ENCODE peak calls at places on chromosomes 12 and 14, in nine cellular contexts. One of them, this sample, is unnamed.

GRCh38 chr12:27571463-27571862 is 47.5 kb downstream of the PPFIBP1 start:
- DNase-seq in lower lobe of right lung: no peak
- DNase-seq in OCI-LY7: no peak
- DNase-seq in spleen: no peak
- DNase-seq in CD8-positive, alpha-beta T cell: no peak
- DNase-seq in aorta: no peak
- DNase-seq in heart right ventricle: no peak
- DNase-seq in endodermal cell: no peak
- DNase-seq in PC-3: peak; percentile 54
- DNase-seq in this sample: no peak

GRCh38 chr14:100840751-100841444 is 15.0 kb downstream of the MEG3 start:
- DNase-seq in lower lobe of right lung: peak; percentile 24
- DNase-seq in OCI-LY7: no peak
- DNase-seq in spleen: peak; percentile 51
- DNase-seq in CD8-positive, alpha-beta T cell: no peak
- DNase-seq in aorta: no peak
- DNase-seq in heart right ventricle: no peak
- DNase-seq in endodermal cell: no peak
- DNase-seq in PC-3: no peak
- DNase-seq in this sample: no peak

GRCh38 chr12:115584156-115584555 is 693.3 kb downstream of the MED13L start:
- DNase-seq in lower lobe of right lung: no peak
- DNase-seq in OCI-LY7: no peak
- DNase-seq in spleen: no peak
- DNase-seq in CD8-positive, alpha-beta T cell: no peak
- DNase-seq in aorta: no peak
- DNase-seq in heart right ventricle: no peak
- DNase-seq in endodermal cell: no peak
- DNase-seq in PC-3: peak; percentile 12
- DNase-seq in this sample: no peak

GRCh38 chr14:34302654-34303053 is 159.4 kb downstream of the SPTSSA start:
- DNase-seq in lower lobe of right lung: no peak
- DNase-seq in OCI-LY7: no peak
- DNase-seq in spleen: no peak
- DNase-seq in CD8-positive, alpha-beta T cell: no peak
- DNase-seq in aorta: no peak
- DNase-seq in heart right ventricle: no peak
- DNase-seq in endodermal cell: no peak
- DNase-seq in PC-3: no peak
- DNase-seq in this sample: no peak

GRCh38 chr14:104390221-104390931 is 189.2 kb upstream of the C14orf180 start:
- DNase-seq in lower lobe of right lung: no peak
- DNase-seq in OCI-LY7: no peak
- DNase-seq in spleen: peak; percentile 69
- DNase-seq in CD8-positive, alpha-beta T cell: no peak
- DNase-seq in aorta: no peak
- DNase-seq in heart right ventricle: no peak
- DNase-seq in endodermal cell: no peak
- DNase-seq in PC-3: no peak
- DNase-seq in this sample: no peak

GRCh38 chr14:66038214-66038977 is 447.8 kb upstream of the CCDC196 start:
- DNase-seq in lower lobe of right lung: no peak
- DNase-seq in OCI-LY7: no peak
- DNase-seq in spleen: no peak
- DNase-seq in CD8-positive, alpha-beta T cell: no peak
- DNase-seq in aorta: peak; percentile 52
- DNase-seq in heart right ventricle: no peak
- DNase-seq in endodermal cell: no peak
- DNase-seq in PC-3: peak; percentile 19
- DNase-seq in this sample: no peak

GRCh38 chr14:75578099-75578785 is at the start of gene FLVCR2:
- DNase-seq in lower lobe of right lung: peak; percentile 92
- DNase-seq in OCI-LY7: no peak
- DNase-seq in spleen: peak; percentile 93
- DNase-seq in CD8-positive, alpha-beta T cell: peak; percentile 38
- DNase-seq in aorta: peak; percentile 89
- DNase-seq in heart right ventricle: peak; percentile 85
- DNase-seq in endodermal cell: peak; percentile 85
- DNase-seq in PC-3: peak; percentile 65
- DNase-seq in this sample: peak; percentile 86

GRCh38 chr12:70543444-70543843 is 93.8 kb downstream of the PTPRB start:
- DNase-seq in lower lobe of right lung: no peak
- DNase-seq in OCI-LY7: no peak
- DNase-seq in spleen: no peak
- DNase-seq in CD8-positive, alpha-beta T cell: no peak
- DNase-seq in aorta: no peak
- DNase-seq in heart right ventricle: no peak
- DNase-seq in endodermal cell: peak; percentile 48
- DNase-seq in PC-3: peak; percentile 93
- DNase-seq in this sample: no peak

GRCh38 chr14:77950371-77950770 is 150.5 kb downstream of the ADCK1 start:
- DNase-seq in lower lobe of right lung: no peak
- DNase-seq in OCI-LY7: no peak
- DNase-seq in spleen: no peak
- DNase-seq in CD8-positive, alpha-beta T cell: no peak
- DNase-seq in aorta: no peak
- DNase-seq in heart right ventricle: no peak
- DNase-seq in endodermal cell: no peak
- DNase-seq in PC-3: no peak
- DNase-seq in this sample: no peak

GRCh38 chr14:33184587-33184986 is 245.9 kb downstream of the NPAS3 start:
- DNase-seq in lower lobe of right lung: no peak
- DNase-seq in OCI-LY7: no peak
- DNase-seq in spleen: no peak
- DNase-seq in CD8-positive, alpha-beta T cell: no peak
- DNase-seq in aorta: no peak
- DNase-seq in heart right ventricle: no peak
- DNase-seq in endodermal cell: peak; percentile 47
- DNase-seq in PC-3: peak; percentile 53
- DNase-seq in this sample: no peak

GRCh38 chr14:65412881-65413738 is 580 bp downstream of the FUT8 start:
- DNase-seq in lower lobe of right lung: peak; percentile 84
- DNase-seq in OCI-LY7: peak; percentile 86
- DNase-seq in spleen: peak; percentile 95
- DNase-seq in CD8-positive, alpha-beta T cell: peak; percentile 41
- DNase-seq in aorta: peak; percentile 85
- DNase-seq in heart right ventricle: no peak
- DNase-seq in endodermal cell: peak; percentile 82
- DNase-seq in PC-3: peak; percentile 48
- DNase-seq in this sample: peak; percentile 14

GRCh38 chr14:101960225-101960624 is 4.1 kb upstream of the DYNC1H1 start:
- DNase-seq in lower lobe of right lung: no peak
- DNase-seq in OCI-LY7: peak; percentile 60
- DNase-seq in spleen: peak; percentile 69
- DNase-seq in CD8-positive, alpha-beta T cell: no peak
- DNase-seq in aorta: no peak
- DNase-seq in heart right ventricle: no peak
- DNase-seq in endodermal cell: peak; percentile 81
- DNase-seq in PC-3: peak; percentile 48
- DNase-seq in this sample: no peak

GRCh38 chr14:52348796-52349195 is 34.7 kb downstream of the PTGER2 start:
- DNase-seq in lower lobe of right lung: no peak
- DNase-seq in OCI-LY7: no peak
- DNase-seq in spleen: no peak
- DNase-seq in CD8-positive, alpha-beta T cell: no peak
- DNase-seq in aorta: no peak
- DNase-seq in heart right ventricle: no peak
- DNase-seq in endodermal cell: no peak
- DNase-seq in PC-3: peak; percentile 83
- DNase-seq in this sample: no peak

GRCh38 chr14:19918553-19919264 is 1.7 kb upstream of the OR4K5 start:
- DNase-seq in lower lobe of right lung: no peak
- DNase-seq in OCI-LY7: no peak
- DNase-seq in spleen: no peak
- DNase-seq in CD8-positive, alpha-beta T cell: no peak
- DNase-seq in aorta: no peak
- DNase-seq in heart right ventricle: no peak
- DNase-seq in endodermal cell: no peak
- DNase-seq in PC-3: peak; percentile 41
- DNase-seq in this sample: no peak

GRCh38 chr14:103520657-103521437 is 1.8 kb downstream of the CKB start:
- DNase-seq in lower lobe of right lung: peak; percentile 91
- DNase-seq in OCI-LY7: peak; percentile 48
- DNase-seq in spleen: peak; percentile 92
- DNase-seq in CD8-positive, alpha-beta T cell: peak; percentile 57
- DNase-seq in aorta: peak; percentile 82
- DNase-seq in heart right ventricle: peak; percentile 86
- DNase-seq in endodermal cell: peak; percentile 94
- DNase-seq in PC-3: peak; percentile 82
- DNase-seq in this sample: peak; percentile 85

GRCh38 chr12:69512820-69513219 is 42.6 kb downstream of the FRS2 start:
- DNase-seq in lower lobe of right lung: no peak
- DNase-seq in OCI-LY7: no peak
- DNase-seq in spleen: no peak
- DNase-seq in CD8-positive, alpha-beta T cell: no peak
- DNase-seq in aorta: no peak
- DNase-seq in heart right ventricle: no peak
- DNase-seq in endodermal cell: no peak
- DNase-seq in PC-3: no peak
- DNase-seq in this sample: no peak

GRCh38 chr12:92753976-92754885 is 51.4 kb downstream of the PLEKHG7 start:
- DNase-seq in lower lobe of right lung: no peak
- DNase-seq in OCI-LY7: no peak
- DNase-seq in spleen: no peak
- DNase-seq in CD8-positive, alpha-beta T cell: no peak
- DNase-seq in aorta: no peak
- DNase-seq in heart right ventricle: no peak
- DNase-seq in endodermal cell: no peak
- DNase-seq in PC-3: peak; percentile 8
- DNase-seq in this sample: no peak

GRCh38 chr12:24955389-24955788 is 6.5 kb upstream of the BCAT1 start:
- DNase-seq in lower lobe of right lung: no peak
- DNase-seq in OCI-LY7: no peak
- DNase-seq in spleen: no peak
- DNase-seq in CD8-positive, alpha-beta T cell: no peak
- DNase-seq in aorta: no peak
- DNase-seq in heart right ventricle: no peak
- DNase-seq in endodermal cell: no peak
- DNase-seq in PC-3: no peak
- DNase-seq in this sample: no peak

GRCh38 chr12:80033457-80033856 is 65.9 kb upstream of the OTOGL start:
- DNase-seq in lower lobe of right lung: no peak
- DNase-seq in OCI-LY7: no peak
- DNase-seq in spleen: no peak
- DNase-seq in CD8-positive, alpha-beta T cell: no peak
- DNase-seq in aorta: peak; percentile 38
- DNase-seq in heart right ventricle: no peak
- DNase-seq in endodermal cell: no peak
- DNase-seq in PC-3: peak; percentile 89
- DNase-seq in this sample: no peak
- H3K27ac ChIP-seq in lower lobe of right lung: no peak overlapping the region
- H3K27ac ChIP-seq in OCI-LY7: no peak overlapping the region
- H3K27ac ChIP-seq in spleen: no peak overlapping the region
- H3K27ac ChIP-seq in CD8-positive, alpha-beta T cell: no peak overlapping the region
- H3K27ac ChIP-seq in aorta: no peak overlapping the region
- H3K27ac ChIP-seq in heart right ventricle: peak overlapping the region; percentile 23
- H3K27ac ChIP-seq in endodermal cell: no peak overlapping the region
- H3K27ac ChIP-seq in PC-3: peak overlapping the region; percentile 42
- H3K27ac ChIP-seq in this sample: no peak overlapping the region

GRCh38 chr12:65965358-65965757 is 141.1 kb downstream of the HMGA2 start:
- DNase-seq in lower lobe of right lung: no peak
- DNase-seq in OCI-LY7: no peak
- DNase-seq in spleen: no peak
- DNase-seq in CD8-positive, alpha-beta T cell: no peak
- DNase-seq in aorta: no peak
- DNase-seq in heart right ventricle: no peak
- DNase-seq in endodermal cell: no peak
- DNase-seq in PC-3: peak; percentile 70
- DNase-seq in this sample: no peak
- H3K4me1 ChIP-seq in lower lobe of right lung: no peaks in the 10 kb centered on the region
- H3K4me1 ChIP-seq in OCI-LY7: no peaks in the 10 kb centered on the region
- H3K4me1 ChIP-seq in spleen: no peaks in the 10 kb centered on the region
- H3K4me1 ChIP-seq in CD8-positive, alpha-beta T cell: no peaks in the 10 kb centered on the region
- H3K4me1 ChIP-seq in aorta: no peaks in the 10 kb centered on the region
- H3K4me1 ChIP-seq in heart right ventricle: no peaks in the 10 kb centered on the region
- H3K4me1 ChIP-seq in endodermal cell: peaks cover 3% of the 10 kb centered on the region
- H3K4me1 ChIP-seq in PC-3: peaks cover 8% of the 10 kb centered on the region
- H3K4me1 ChIP-seq in this sample: no peaks in the 10 kb centered on the region

GRCh38 chr14:80395031-80395430 is 183.7 kb upstream of the DIO2 start:
- DNase-seq in lower lobe of right lung: no peak
- DNase-seq in OCI-LY7: no peak
- DNase-seq in spleen: no peak
- DNase-seq in CD8-positive, alpha-beta T cell: no peak
- DNase-seq in aorta: no peak
- DNase-seq in heart right ventricle: no peak
- DNase-seq in endodermal cell: no peak
- DNase-seq in PC-3: no peak
- DNase-seq in this sample: no peak

GRCh38 chr14:80388980-80389711 is 177.8 kb upstream of the DIO2 start:
- DNase-seq in lower lobe of right lung: no peak
- DNase-seq in OCI-LY7: no peak
- DNase-seq in spleen: no peak
- DNase-seq in CD8-positive, alpha-beta T cell: no peak
- DNase-seq in aorta: no peak
- DNase-seq in heart right ventricle: no peak
- DNase-seq in endodermal cell: no peak
- DNase-seq in PC-3: peak; percentile 94
- DNase-seq in this sample: no peak

GRCh38 chr14:80393766-80394165 is 182.5 kb upstream of the DIO2 start:
- DNase-seq in lower lobe of right lung: no peak
- DNase-seq in OCI-LY7: no peak
- DNase-seq in spleen: no peak
- DNase-seq in CD8-positive, alpha-beta T cell: no peak
- DNase-seq in aorta: no peak
- DNase-seq in heart right ventricle: no peak
- DNase-seq in endodermal cell: no peak
- DNase-seq in PC-3: no peak
- DNase-seq in this sample: no peak

GRCh38 chr14:80387563-80387981 is 176.3 kb upstream of the DIO2 start:
- DNase-seq in lower lobe of right lung: no peak
- DNase-seq in OCI-LY7: no peak
- DNase-seq in spleen: no peak
- DNase-seq in CD8-positive, alpha-beta T cell: no peak
- DNase-seq in aorta: no peak
- DNase-seq in heart right ventricle: no peak
- DNase-seq in endodermal cell: no peak
- DNase-seq in PC-3: no peak
- DNase-seq in this sample: no peak

GRCh38 chr14:80390911-80391310 is 179.6 kb upstream of the DIO2 start:
- DNase-seq in lower lobe of right lung: no peak
- DNase-seq in OCI-LY7: no peak
- DNase-seq in spleen: no peak
- DNase-seq in CD8-positive, alpha-beta T cell: no peak
- DNase-seq in aorta: no peak
- DNase-seq in heart right ventricle: no peak
- DNase-seq in endodermal cell: peak; percentile 50
- DNase-seq in PC-3: peak; percentile 97
- DNase-seq in this sample: no peak
- H3K36me3 ChIP-seq in lower lobe of right lung: no peaks in the 10 kb centered on the region
- H3K36me3 ChIP-seq in OCI-LY7: no peaks in the 10 kb centered on the region
- H3K36me3 ChIP-seq in spleen: no peaks in the 10 kb centered on the region
- H3K36me3 ChIP-seq in CD8-positive, alpha-beta T cell: no peaks in the 10 kb centered on the region
- H3K36me3 ChIP-seq in aorta: no peaks in the 10 kb centered on the region
- H3K36me3 ChIP-seq in heart right ventricle: no peaks in the 10 kb centered on the region
- H3K36me3 ChIP-seq in endodermal cell: no peaks in the 10 kb centered on the region
- H3K36me3 ChIP-seq in PC-3: no peaks in the 10 kb centered on the region
- H3K36me3 ChIP-seq in this sample: no peaks in the 10 kb centered on the region

DNA sequence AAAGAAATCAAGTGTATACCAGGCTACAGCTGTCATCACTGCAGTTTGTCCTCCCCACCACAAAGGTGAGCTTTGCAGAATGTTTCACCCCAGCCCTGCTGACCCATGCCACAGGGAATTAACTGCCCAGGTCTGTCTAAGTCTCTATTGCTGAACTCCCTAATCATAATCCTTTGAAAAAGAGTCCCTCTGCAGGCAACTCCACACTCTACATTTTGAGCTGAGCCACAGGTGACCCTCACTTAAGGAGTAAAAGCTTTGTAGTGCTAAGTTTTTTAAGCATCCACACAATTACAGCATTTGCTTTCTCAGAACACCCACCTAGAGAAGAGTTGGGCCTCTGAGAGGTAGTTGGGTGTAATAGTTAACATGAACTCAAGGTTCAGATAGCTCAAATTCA is 90.0 kb downstream of the C12orf50 start:
- DNase-seq in lower lobe of right lung: no peak
- DNase-seq in OCI-LY7: no peak
- DNase-seq in spleen: no peak
- DNase-seq in CD8-positive, alpha-beta T cell: no peak
- DNase-seq in aorta: no peak
- DNase-seq in heart right ventricle: no peak
- DNase-seq in endodermal cell: peak; percentile 58
- DNase-seq in PC-3: no peak
- DNase-seq in this sample: no peak
- H3K27ac ChIP-seq in lower lobe of right lung: no peak overlapping the region
- H3K27ac ChIP-seq in OCI-LY7: no peak overlapping the region
- H3K27ac ChIP-seq in spleen: no peak overlapping the region
- H3K27ac ChIP-seq in CD8-positive, alpha-beta T cell: no peak overlapping the region
- H3K27ac ChIP-seq in aorta: no peak overlapping the region
- H3K27ac ChIP-seq in heart right ventricle: no peak overlapping the region
- H3K27ac ChIP-seq in endodermal cell: no peak overlapping the region
- H3K27ac ChIP-seq in PC-3: no peak overlapping the region
- H3K27ac ChIP-seq in this sample: no peak overlapping the region